ENCODE peak calls at places on chromosome 19, in five cellular contexts. R is dorsolateral prefrontal cortex, X is PC-9, T is cardiac fibroblast, H is left ventricle myocardium inferior. L is an unnamed sample.

GRCh38 chr19:9362905-9363304 is at the start of gene ZNF177:
- DNase-seq in R (no peak), X (no peak), T (peak), H (no peak), L (no peak)

GRCh38 chr19:13825489-13826475 is 30.5 kb downstream of the ZSWIM4 start:
- DNase-seq in R (no peak), X (no peak), T (no peak), H (no peak), L (peak)

GRCh38 chr19:53086949-53087348 is 16.3 kb downstream of the ZNF160 start:
- DNase-seq in R (peak), X (no peak), T (peak), H (peak), L (peak)

GRCh38 chr19:46211201-46211881 is 18.2 kb upstream of the IGFL1 start:
- DNase-seq in R (no peak), X (peak), T (peak), H (no peak), L (peak)

GRCh38 chr19:3492131-3492839 is 8.2 kb downstream of the DOHH start:
- DNase-seq in R (no peak), X (no peak), T (no peak), H (no peak), L (no peak)

GRCh38 chr19:1018393-1018792 is 2.5 kb downstream of the TMEM259 start:
- DNase-seq in R (no peak), X (no peak), T (no peak), H (no peak), L (no peak)

GRCh38 chr19:47531640-47532387 is 17.0 kb upstream of the NAPA start:
- DNase-seq in R (no peak), X (no peak), T (peak), H (no peak), L (no peak)

GRCh38 chr19:46944918-46945628 is 74.6 kb upstream of the NPAS1 start:
- DNase-seq in R (peak), X (no peak), T (peak), H (peak), L (no peak)

GRCh38 chr19:2014731-2015610 is 543 bp downstream of the BTBD2 start:
- DNase-seq in R (no peak), X (no peak), T (no peak), H (no peak), L (peak)

GRCh38 chr19:47331490-47331889 is 485 bp upstream of the C5AR2 start:
- DNase-seq in R (no peak), X (no peak), T (no peak), H (no peak), L (no peak)

GRCh38 chr19:1566392-1567115 is 1.6 kb downstream of the MEX3D start:
- DNase-seq in R (peak), X (no peak), T (peak), H (peak), L (peak)

GRCh38 chr19:53772943-53773342 is 51.2 kb downstream of the NLRP12 start:
- DNase-seq in R (peak), X (peak), T (peak), H (no peak), L (peak)

GRCh38 chr19:53389591-53390377 is 5.2 kb upstream of the ZNF765 start:
- DNase-seq in R (no peak), X (no peak), T (no peak), H (no peak), L (no peak)

GRCh38 chr19:6127716-6128335 is 7.6 kb upstream of the ACSBG2 start:
- DNase-seq in R (no peak), X (no peak), T (no peak), H (no peak), L (no peak)

GRCh38 chr19:44943801-44944249 is 1.8 kb downstream of the APOC4 start:
- DNase-seq in R (peak), X (no peak), T (no peak), H (peak), L (no peak)

GRCh38 chr19:3700242-3701032 is at the start of gene PIP5K1C:
- DNase-seq in R (peak), X (peak), T (peak), H (peak), L (peak)

GRCh38 chr19:13974073-13974472 is 21.8 kb downstream of the DCAF15 start:
- DNase-seq in R (no peak), X (no peak), T (no peak), H (no peak), L (peak)

GRCh38 chr19:46491975-46492682 is 3.5 kb downstream of the PNMA8B start:
- DNase-seq in R (no peak), X (no peak), T (no peak), H (no peak), L (no peak)

GRCh38 chr19:50315773-50316448 is 13.3 kb downstream of the KCNC3 start:
- DNase-seq in R (no peak), X (no peak), T (no peak), H (no peak), L (no peak)

GRCh38 chr19:13796301-13797057 is 1.2 kb downstream of the ZSWIM4 start:
- DNase-seq in R (no peak), X (peak), T (peak), H (peak), L (peak)

GRCh38 chr19:13906525-13906904 is 514 bp downstream of the CC2D1A start:
- DNase-seq in R (no peak), X (peak), T (no peak), H (no peak), L (peak)

GRCh38 chr19:7078007-7078406 is 8.5 kb downstream of the ZNF557 start:
- DNase-seq in R (no peak), X (no peak), T (no peak), H (no peak), L (no peak)

GRCh38 chr19:56076413-56076998 is 44.6 kb downstream of the ZNF787 start:
- DNase-seq in R (peak), X (peak), T (peak), H (no peak), L (peak)

GRCh38 chr19:56079609-56080008 is 41.5 kb downstream of the ZNF787 start:
- DNase-seq in R (no peak), X (no peak), T (no peak), H (no peak), L (no peak)

GRCh38 chr19:56084835-56085536 is 36.1 kb downstream of the ZNF787 start:
- DNase-seq in R (no peak), X (no peak), T (no peak), H (no peak), L (no peak)

GRCh38 chr19:56083668-56084067 is 37.4 kb downstream of the ZNF787 start:
- DNase-seq in R (no peak), X (no peak), T (no peak), H (no peak), L (no peak)

GRCh38 chr19:56080669-56081401 is 40.3 kb downstream of the ZNF787 start:
- DNase-seq in R (peak), X (no peak), T (peak), H (peak), L (peak)
- TF ChIP-seq CTCF in R (peak), X (peak), T (peak), H (peak), L (peak)

DNA sequence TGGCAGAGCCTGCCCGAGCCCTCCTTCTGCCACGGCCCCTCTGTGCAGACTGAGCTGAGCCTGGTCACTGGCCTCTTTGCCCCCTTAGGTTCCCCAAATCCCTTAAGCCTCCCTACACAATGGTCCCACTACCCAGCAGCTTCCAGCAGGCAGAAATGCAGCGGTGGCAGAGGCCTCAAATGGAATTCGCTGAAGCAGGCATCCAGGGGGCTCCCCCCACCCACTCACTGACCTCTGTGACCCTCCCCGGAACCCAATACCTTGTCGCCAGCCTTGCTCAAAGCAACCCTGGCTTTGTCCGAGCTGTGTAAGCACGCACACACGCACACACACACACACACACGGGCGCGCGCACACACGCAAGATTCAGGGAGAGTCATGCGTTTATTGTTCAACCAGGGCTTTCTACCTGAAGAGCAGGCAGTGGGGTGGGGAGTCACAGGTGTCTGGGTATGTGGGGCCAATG is at the start of gene LIM2:
- DNase-seq in R (no peak), X (no peak), T (no peak), H (no peak), L (no peak)
- TF ChIP-seq CTCF in R (no peak), X (no peak), T (no peak), H (no peak), L (no peak)

GRCh38 chr19:41366089-41366488 is 2.1 kb upstream of the B9D2 start:
- DNase-seq in R (no peak), X (no peak), T (no peak), H (no peak), L (no peak)
- TF ChIP-seq CTCF in R (no peak), X (peak), T (peak), H (no peak), L (peak)

DNA sequence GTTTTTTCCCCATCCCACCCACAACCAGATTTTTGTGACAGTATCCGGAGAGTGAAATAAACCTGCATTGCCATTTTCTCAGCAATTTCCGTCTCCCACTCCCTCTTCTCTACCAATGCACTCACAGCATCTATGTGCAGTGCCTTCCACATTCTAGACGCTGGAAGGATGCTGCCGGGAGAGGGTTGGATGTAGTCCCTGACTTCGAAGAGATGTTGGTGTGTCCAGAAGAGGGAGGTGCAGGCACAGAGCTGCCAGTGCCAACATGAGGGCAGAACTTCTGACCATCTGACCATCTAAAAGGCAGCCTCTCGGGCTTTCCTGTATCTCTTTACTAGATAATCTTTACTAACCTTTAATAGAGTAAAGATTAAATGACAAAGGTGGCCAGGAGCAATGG is 64.0 kb downstream of the KCTD15 start:
- DNase-seq in R (no peak), X (no peak), T (no peak), H (no peak), L (no peak)
- TF ChIP-seq CTCF in R (no peak), X (no peak), T (no peak), H (no peak), L (no peak)

GRCh38 chr19:29397748-29398147 is 128.0 kb upstream of the VSTM2B start:
- DNase-seq in R (no peak), X (no peak), T (no peak), H (no peak), L (no peak)

GRCh38 chr19:29390742-29391141 is 135.1 kb upstream of the VSTM2B start:
- DNase-seq in R (no peak), X (no peak), T (no peak), H (no peak), L (no peak)

GRCh38 chr19:29395712-29396414 is 129.9 kb upstream of the VSTM2B start:
- DNase-seq in R (no peak), X (no peak), T (no peak), H (no peak), L (no peak)

GRCh38 chr19:29396925-29397324 is 128.9 kb upstream of the VSTM2B start:
- DNase-seq in R (no peak), X (no peak), T (no peak), H (no peak), L (no peak)

DNA sequence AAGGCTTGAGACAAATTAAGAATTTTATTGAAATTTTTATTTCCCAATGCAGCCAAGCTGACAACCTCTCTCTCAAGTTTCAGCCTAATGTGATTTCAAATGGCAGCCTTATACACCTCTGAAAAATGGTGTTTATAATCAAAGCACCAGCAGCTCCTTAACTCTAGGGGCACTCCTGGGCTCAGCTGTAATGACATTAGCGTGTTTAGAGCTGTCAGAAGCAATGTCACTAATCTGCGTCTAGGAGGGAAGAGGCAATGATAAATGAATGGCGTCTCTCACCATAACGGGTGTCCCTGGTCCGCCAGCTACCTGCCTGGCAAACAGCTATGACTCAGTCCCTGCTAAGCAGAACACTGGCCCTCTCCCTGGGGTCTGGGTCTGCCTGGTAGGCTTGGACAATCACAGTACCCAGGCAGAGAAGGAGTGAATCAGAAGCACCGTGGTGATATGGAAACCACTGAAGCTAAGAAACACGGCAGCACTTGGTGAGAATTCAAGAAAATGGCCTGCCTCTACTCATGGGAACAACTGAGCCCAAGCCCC is 131.8 kb upstream of the VSTM2B start:
- DNase-seq in R (no peak), X (no peak), T (no peak), H (no peak), L (no peak)
- TF ChIP-seq CTCF in R (no peak), X (no peak), T (no peak), H (no peak), L (no peak)

DNA sequence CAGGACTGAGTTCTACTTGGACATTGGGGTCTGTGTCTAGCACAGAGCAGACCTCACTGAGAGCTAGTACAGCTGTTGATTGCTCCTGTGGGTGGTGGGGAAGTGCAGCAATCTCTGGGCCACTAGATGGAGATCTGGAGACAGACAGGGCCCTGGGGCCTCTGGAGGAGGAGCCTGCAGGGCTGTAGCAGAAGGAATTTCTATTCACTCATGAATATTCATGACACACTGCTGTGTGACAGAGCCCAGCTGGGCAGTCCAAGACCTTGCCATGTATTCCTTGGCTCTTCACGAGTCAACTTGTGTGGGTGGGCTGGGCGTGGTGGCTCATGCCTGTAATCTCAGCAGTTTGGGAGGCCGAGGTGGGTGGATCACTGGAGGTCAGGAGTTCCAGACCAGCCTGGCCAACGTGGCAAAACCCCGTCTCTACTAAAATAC is 37.5 kb downstream of the SUGP2 start:
- DNase-seq in R (peak), X (peak), T (peak), H (peak), L (peak)
- TF ChIP-seq CTCF in R (peak), X (peak), T (peak), H (peak), L (peak)

GRCh38 chr19:30375651-30376050 is 3.5 kb downstream of the ZNF536 start:
- DNase-seq in R (peak), X (no peak), T (no peak), H (no peak), L (no peak)

GRCh38 chr19:30376826-30377425 is 4.7 kb downstream of the ZNF536 start:
- DNase-seq in R (peak), X (no peak), T (no peak), H (no peak), L (no peak)

GRCh38 chr19:30376272-30376671 is 4.1 kb downstream of the ZNF536 start:
- DNase-seq in R (peak), X (no peak), T (no peak), H (no peak), L (no peak)

GRCh38 chr19:30373593-30373992 is 1.4 kb downstream of the ZNF536 start:
- DNase-seq in R (peak), X (no peak), T (no peak), H (no peak), L (no peak)

GRCh38 chr19:30374791-30375650 is 2.8 kb downstream of the ZNF536 start:
- DNase-seq in R (peak), X (no peak), T (no peak), H (no peak), L (no peak)
- TF ChIP-seq CTCF in R (no peak), X (no peak), T (no peak), H (no peak), L (no peak)

DNA sequence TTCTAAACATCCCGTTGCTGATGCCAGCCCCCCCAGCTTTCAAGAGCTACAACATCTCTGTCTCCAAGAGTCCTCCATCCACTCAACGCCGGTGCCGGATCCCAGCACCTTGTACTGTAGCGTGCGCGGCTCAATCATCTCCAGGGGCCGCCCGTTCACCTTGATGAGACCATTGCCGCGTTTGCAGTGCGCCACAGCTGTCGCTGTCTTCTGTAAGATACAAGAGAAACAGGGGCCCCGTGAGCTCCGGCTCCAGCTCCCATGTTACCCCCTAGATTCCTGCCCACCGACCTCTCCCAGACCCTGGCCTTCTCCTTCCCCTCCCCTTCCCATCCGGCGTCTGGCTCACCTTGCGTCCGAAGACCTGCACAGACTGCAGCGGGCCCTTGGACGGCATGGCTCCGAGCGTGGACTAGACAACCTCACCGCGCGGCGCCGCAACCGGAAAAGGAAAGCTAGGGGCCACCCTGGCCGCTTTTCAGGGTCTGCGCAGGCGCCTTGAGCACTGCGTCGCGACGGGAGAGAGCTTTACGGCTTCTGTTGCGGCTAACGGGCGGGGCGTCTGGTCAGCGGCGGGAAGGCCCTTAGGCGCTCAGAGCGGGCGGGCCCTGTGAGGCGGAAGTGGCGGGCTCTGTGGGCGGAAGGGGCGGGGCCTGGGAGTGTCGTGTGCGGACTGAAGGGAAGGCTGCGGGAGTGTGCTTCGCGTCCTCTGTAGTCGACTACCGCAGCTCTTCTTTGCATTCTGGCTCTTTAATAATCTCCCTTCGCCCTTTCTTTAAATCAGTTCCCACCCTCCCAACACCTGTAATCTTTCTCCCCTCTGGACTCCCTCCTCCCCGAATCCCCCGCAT is at the start of gene RPS16:
- DNase-seq in R (peak), X (peak), T (peak), H (peak), L (peak)
- TF ChIP-seq CTCF in R (peak), X (no peak), T (no peak), H (no peak), L (no peak)

L was measured in epithelial cell of esophagus.